ENCODE peak calls at places on chromosomes 4 and X, in four cellular contexts. Y is RWPE2, I is mucosa of descending colon, M is heart right ventricle. S is an unnamed sample.

GRCh38 chr4:83604315-83604714 is 68.4 kb downstream of the GPAT3 start:
- DNase-seq in Y (no peak), I (no peak), M (no peak), S (no peak)

GRCh38 chr4:15906024-15906443 is 32.5 kb downstream of the FGFBP1 start:
- DNase-seq in Y (peak), I (peak), M (no peak), S (no peak)

GRCh38 chr4:632391-632790 is 7.0 kb downstream of the PDE6B start:
- DNase-seq in Y (no peak), I (no peak), M (no peak), S (peak)

GRCh38 chr4:8342651-8343050 is 73.1 kb downstream of the HTRA3 start:
- DNase-seq in Y (no peak), I (no peak), M (no peak), S (peak)

GRCh38 chrX:16610121-16610565 is 39.8 kb upstream of the S100G start:
- DNase-seq in Y (no peak), I (no peak), M (no peak), S (no peak)

GRCh38 chr4:23194751-23195150 is 502.0 kb downstream of the GBA3 start:
- DNase-seq in Y (no peak), I (no peak), M (no peak), S (no peak)

GRCh38 chrX:130746709-130747347 is 156.2 kb downstream of the ENOX2 start:
- DNase-seq in Y (no peak), I (no peak), M (no peak), S (no peak)

GRCh38 chrX:30791296-30792278 is 97.5 kb downstream of the TAB3 start:
- DNase-seq in Y (no peak), I (peak), M (no peak), S (no peak)

GRCh38 chr4:108483650-108484049 is 136.7 kb upstream of the RPL34 start:
- DNase-seq in Y (no peak), I (no peak), M (no peak), S (no peak)

GRCh38 chr4:83964996-83965541 is 429.2 kb downstream of the GPAT3 start:
- DNase-seq in Y (no peak), I (no peak), M (no peak), S (no peak)

GRCh38 chr4:186792994-186793393 is 69.3 kb upstream of the FAT1 start:
- DNase-seq in Y (no peak), I (no peak), M (no peak), S (no peak)

GRCh38 chr4:38004062-38004461 is 43.9 kb downstream of the PTTG2 start:
- DNase-seq in Y (no peak), I (no peak), M (no peak), S (no peak)

GRCh38 chrX:52363247-52363883 is 5.5 kb upstream of the XAGE2 start:
- DNase-seq in Y (no peak), I (no peak), M (no peak), S (no peak)

GRCh38 chr4:89213382-89213701 is 94.3 kb downstream of the GPRIN3 start:
- DNase-seq in Y (no peak), I (no peak), M (no peak), S (no peak)

GRCh38 chrX:75655627-75656026 is 129.4 kb downstream of the MAGEE2 start:
- DNase-seq in Y (no peak), I (no peak), M (no peak), S (no peak)

GRCh38 chrX:28665778-28666177 is 78.5 kb downstream of the IL1RAPL1 start:
- DNase-seq in Y (no peak), I (no peak), M (no peak), S (no peak)

GRCh38 chr4:8710946-8711345 is 118.4 kb downstream of the CPZ start:
- DNase-seq in Y (no peak), I (no peak), M (no peak), S (peak)

GRCh38 chr4:56958111-56958517 is 19.3 kb downstream of the NOA1 start:
- DNase-seq in Y (no peak), I (peak), M (peak), S (peak)

GRCh38 chrX:51332188-51332942 is at the start of gene NUDT10:
- DNase-seq in Y (peak), I (peak), M (peak), S (no peak)

GRCh38 chr4:47668810-47669408 is 169.0 kb downstream of the CORIN start:
- DNase-seq in Y (no peak), I (no peak), M (no peak), S (no peak)

GRCh38 chrX:100647739-100648138 is 3.7 kb downstream of the SRPX2 start:
- DNase-seq in Y (no peak), I (no peak), M (no peak), S (no peak)

GRCh38 chr4:107850438-107850837 is 25.7 kb downstream of the SGMS2 start:
- DNase-seq in Y (no peak), I (no peak), M (no peak), S (no peak)

GRCh38 chrX:131763674-131764073 is 219.8 kb downstream of the OR13H1 start:
- DNase-seq in Y (no peak), I (no peak), M (no peak), S (no peak)

GRCh38 chrX:131764224-131764623 is 220.3 kb downstream of the OR13H1 start:
- DNase-seq in Y (no peak), I (no peak), M (no peak), S (no peak)

DNA sequence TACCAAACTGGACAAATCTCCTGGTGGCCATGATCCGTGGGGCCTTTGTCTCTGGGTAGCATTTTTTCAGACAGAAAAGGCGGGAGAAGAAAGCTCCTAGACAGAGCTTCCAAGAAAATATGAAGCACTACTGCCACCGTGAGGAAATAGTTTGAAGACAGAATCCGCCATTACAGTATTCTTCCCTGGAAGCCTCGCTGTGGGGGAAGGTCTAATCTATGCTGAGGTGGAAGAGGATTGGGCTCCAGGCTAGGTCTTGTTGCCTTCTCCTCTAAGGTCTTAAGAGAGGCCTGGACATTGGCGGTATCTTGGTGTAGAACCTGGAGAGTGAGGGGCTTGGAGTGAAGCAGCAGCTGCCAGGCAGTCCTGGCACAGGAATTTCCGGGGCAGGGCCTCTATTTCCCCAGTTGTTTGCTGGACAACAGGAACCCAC is 218.9 kb downstream of the OR13H1 start:
- DNase-seq in Y (no peak), I (no peak), M (no peak), S (no peak)
- TF ChIP-seq CTCF in Y (no peak), I (no peak), M (no peak), S (no peak)

DNA sequence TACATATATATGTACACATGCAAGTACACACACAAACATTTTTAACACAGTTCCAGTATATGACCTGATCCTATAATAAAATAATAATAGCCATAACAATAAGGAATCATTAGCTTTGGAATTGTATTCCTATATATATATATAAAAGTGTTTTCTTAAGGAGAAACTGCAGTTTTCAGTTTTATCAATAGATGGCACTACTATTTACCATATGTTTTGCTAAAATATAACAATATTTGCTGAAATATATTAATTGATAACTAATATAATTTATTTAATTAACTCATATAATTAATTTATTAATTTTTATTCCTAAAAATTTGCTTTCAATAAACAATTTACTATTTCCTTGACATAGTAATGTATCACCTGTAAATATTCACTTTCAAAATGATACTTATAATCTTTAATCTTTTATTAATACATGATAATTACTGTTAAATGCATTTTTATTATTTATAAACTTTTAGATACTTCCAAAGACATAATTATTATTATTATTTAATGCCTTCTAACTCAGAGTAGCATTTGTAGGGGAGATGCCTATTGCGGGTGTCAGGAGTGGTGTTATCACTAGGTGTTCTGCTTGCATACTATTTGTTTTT is 599.5 kb downstream of the FSTL5 start:
- DNase-seq in Y (no peak), I (no peak), M (no peak), S (no peak)
- TF ChIP-seq CTCF in Y (peak), I (no peak), M (peak), S (no peak)

DNA sequence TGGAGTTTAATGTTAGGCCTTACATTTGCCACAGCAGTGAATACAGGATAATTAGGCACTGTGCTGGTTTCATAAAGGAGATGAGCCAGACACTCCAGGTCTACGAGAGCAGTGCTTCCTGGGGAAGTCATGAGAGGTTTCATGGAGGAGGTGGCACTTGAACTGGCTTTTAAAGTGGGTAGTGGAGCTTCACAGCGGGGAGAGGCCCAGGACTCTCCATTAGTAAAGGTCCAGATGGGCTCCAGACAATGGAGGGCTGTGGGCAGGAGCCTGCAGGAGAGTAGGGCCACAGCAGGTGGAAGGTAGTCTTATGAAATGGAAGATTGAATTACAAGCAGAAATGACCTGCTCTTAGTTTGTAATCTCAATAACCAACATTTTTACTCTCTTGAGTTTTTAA is 29.0 kb downstream of the CLDN22 start:
- DNase-seq in Y (no peak), I (no peak), M (no peak), S (no peak)
- TF ChIP-seq CTCF in Y (no peak), I (no peak), M (no peak), S (no peak)

GRCh38 chr4:1745697-1746096 is 24.4 kb downstream of the TACC3 start:
- DNase-seq in Y (no peak), I (no peak), M (no peak), S (no peak)
- TF ChIP-seq CTCF in Y (no peak), I (no peak), M (no peak), S (no peak)

DNA sequence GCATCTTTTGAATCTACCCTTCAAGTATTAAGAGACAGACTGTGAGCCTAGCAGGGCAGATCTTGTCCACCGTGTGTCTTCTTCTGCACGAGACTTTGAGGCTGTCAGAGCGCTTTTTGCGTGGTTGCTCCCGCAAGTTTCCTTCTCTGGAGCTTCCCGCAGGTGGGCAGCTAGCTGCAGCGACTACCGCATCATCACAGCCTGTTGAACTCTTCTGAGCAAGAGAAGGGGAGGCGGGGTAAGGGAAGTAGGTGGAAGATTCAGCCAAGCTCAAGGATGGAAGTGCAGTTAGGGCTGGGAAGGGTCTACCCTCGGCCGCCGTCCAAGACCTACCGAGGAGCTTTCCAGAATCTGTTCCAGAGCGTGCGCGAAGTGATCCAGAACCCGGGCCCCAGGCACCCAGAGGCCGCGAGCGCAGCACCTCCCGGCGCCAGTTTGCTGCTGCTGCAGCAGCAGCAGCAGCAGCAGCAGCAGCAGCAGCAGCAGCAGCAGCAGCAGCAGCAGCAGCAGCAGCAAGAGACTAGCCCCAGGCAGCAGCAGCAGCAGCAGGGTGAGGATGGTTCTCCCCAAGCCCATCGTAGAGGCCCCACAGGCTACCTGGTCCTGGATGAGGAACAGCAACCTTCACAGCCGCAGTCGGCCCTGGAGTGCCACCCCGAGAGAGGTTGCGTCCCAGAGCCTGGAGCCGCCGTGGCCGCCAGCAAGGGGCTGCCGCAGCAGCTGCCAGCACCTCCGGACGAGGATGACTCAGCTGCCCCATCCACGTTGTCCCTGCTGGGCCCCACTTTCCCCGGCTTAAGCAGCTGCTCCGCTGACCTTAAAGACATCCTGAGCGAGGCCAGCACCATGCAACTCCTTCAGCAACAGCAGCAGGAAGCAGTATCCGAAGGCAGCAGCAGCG is 1.3 kb downstream of the AR start:
- DNase-seq in Y (no peak), I (peak), M (peak), S (no peak)
- TF ChIP-seq CTCF in Y (no peak), I (no peak), M (no peak), S (no peak)

GRCh38 chrX:107628662-107629532 is 587 bp downstream of the PRPS1 start:
- DNase-seq in Y (no peak), I (no peak), M (peak), S (peak)

GRCh38 chrX:107627792-107628661 is at the start of gene PRPS1:
- DNase-seq in Y (peak), I (peak), M (peak), S (peak)

GRCh38 chrX:107630031-107630689 is 1.9 kb downstream of the PRPS1 start:
- DNase-seq in Y (no peak), I (no peak), M (no peak), S (no peak)

GRCh38 chrX:107626916-107627315 is 1.4 kb upstream of the PRPS1 start:
- DNase-seq in Y (no peak), I (no peak), M (no peak), S (no peak)

DNA sequence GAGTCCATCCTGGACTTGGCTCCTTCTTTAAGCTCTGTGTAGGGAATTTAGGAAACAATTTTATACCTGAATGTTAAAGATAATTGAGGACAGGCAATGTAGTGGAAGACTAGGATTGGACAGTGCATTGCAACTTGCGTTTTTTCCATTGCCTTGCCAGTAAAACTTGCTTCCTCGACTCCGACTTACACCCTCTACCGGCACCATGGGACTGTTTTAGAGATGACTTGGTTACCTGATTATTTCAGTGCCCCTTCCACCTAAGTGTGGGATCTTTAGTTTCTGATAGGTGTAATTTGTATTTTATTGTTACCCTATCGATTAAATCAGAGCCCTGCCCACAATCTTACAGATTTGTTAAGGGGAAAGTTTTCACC is 1.2 kb downstream of the PRPS1 start:
- DNase-seq in Y (no peak), I (no peak), M (no peak), S (no peak)
- TF ChIP-seq CTCF in Y (no peak), I (no peak), M (no peak), S (no peak)

GRCh38 chrX:132676102-132676501 is 187.3 kb upstream of the MBNL3 start:
- DNase-seq in Y (no peak), I (no peak), M (no peak), S (no peak)

GRCh38 chrX:132677233-132677716 is 188.4 kb upstream of the MBNL3 start:
- DNase-seq in Y (no peak), I (no peak), M (no peak), S (no peak)

GRCh38 chrX:132671229-132671641 is 182.4 kb upstream of the MBNL3 start:
- DNase-seq in Y (no peak), I (no peak), M (no peak), S (no peak)

GRCh38 chrX:132676561-132677186 is 187.8 kb upstream of the MBNL3 start:
- DNase-seq in Y (no peak), I (no peak), M (no peak), S (no peak)
- TF ChIP-seq CTCF in Y (no peak), I (no peak), M (no peak), S (no peak)

GRCh38 chrX:23782455-23782854 is 518 bp upstream of the SAT1 start:
- DNase-seq in Y (no peak), I (no peak), M (no peak), S (no peak)

GRCh38 chrX:23783569-23784486 is 855 bp downstream of the SAT1 start:
- DNase-seq in Y (no peak), I (no peak), M (no peak), S (no peak)

GRCh38 chrX:23782863-23783568 is at the start of gene SAT1:
- DNase-seq in Y (peak), I (peak), M (peak), S (peak)

GRCh38 chrX:23776363-23776762 is 6.6 kb upstream of the SAT1 start:
- DNase-seq in Y (no peak), I (no peak), M (no peak), S (no peak)

GRCh38 chrX:23779025-23779424 is 3.9 kb upstream of the SAT1 start:
- DNase-seq in Y (no peak), I (no peak), M (no peak), S (no peak)
- TF ChIP-seq CTCF in Y (peak), I (no peak), M (no peak), S (no peak)

GRCh38 chr4:26084414-26084813 is 170.4 kb downstream of the SMIM20 start:
- DNase-seq in Y (no peak), I (no peak), M (no peak), S (no peak)
- TF ChIP-seq CTCF in Y (no peak), I (no peak), M (no peak), S (no peak)

GRCh38 chrX:153412746-153413720 is 1.8 kb downstream of the ZFP92 start:
- DNase-seq in Y (no peak), I (no peak), M (no peak), S (no peak)
- TF ChIP-seq CTCF in Y (no peak), I (no peak), M (no peak), S (no peak)

S was measured in tibial artery.